ENCODE peak calls at places on chromosomes 5 and 9, in six cellular contexts. One of them, this sample, is unnamed.

GRCh38 chr9:92607773-92608172 is 62.2 kb downstream of the IPPK start:
- DNase-seq in Peyer's patch: no peak
- DNase-seq in transverse colon: no peak
- DNase-seq in tibial nerve: no peak
- DNase-seq in stomach: no peak
- DNase-seq in A549: no peak
- DNase-seq in this sample: no peak

GRCh38 chr9:72039532-72039931 is 20.9 kb downstream of the C9orf57 start:
- DNase-seq in tibial nerve: no peak
- DNase-seq in stomach: no peak
- DNase-seq in A549: no peak
- DNase-seq in transverse colon: no peak
- DNase-seq in Peyer's patch: no peak
- DNase-seq in this sample: no peak

GRCh38 chr9:89483592-89484474 is 14.1 kb downstream of the SEMA4D start:
- DNase-seq in tibial nerve: no peak
- DNase-seq in A549: no peak
- DNase-seq in Peyer's patch: peak; percentile 94
- DNase-seq in transverse colon: peak; percentile 66
- DNase-seq in stomach: peak; percentile 43
- DNase-seq in this sample: no peak

GRCh38 chr9:112012026-112012902 is 115.7 kb downstream of the UGCG start:
- DNase-seq in stomach: peak; percentile 75
- DNase-seq in transverse colon: peak; percentile 72
- DNase-seq in tibial nerve: no peak
- DNase-seq in A549: peak; percentile 76
- DNase-seq in Peyer's patch: peak; percentile 86
- DNase-seq in this sample: peak; percentile 21

GRCh38 chr5:11153672-11154377 is 392.8 kb upstream of the DAP start:
- DNase-seq in transverse colon: no peak
- DNase-seq in stomach: no peak
- DNase-seq in A549: no peak
- DNase-seq in tibial nerve: no peak
- DNase-seq in Peyer's patch: no peak
- DNase-seq in this sample: no peak

GRCh38 chr9:90793729-90794128 is 7.9 kb upstream of the SYK start:
- DNase-seq in tibial nerve: no peak
- DNase-seq in Peyer's patch: no peak
- DNase-seq in A549: no peak
- DNase-seq in transverse colon: no peak
- DNase-seq in stomach: no peak
- DNase-seq in this sample: no peak

GRCh38 chr5:54450542-54450941 is 5.0 kb upstream of the HSPB3 start:
- DNase-seq in A549: no peak
- DNase-seq in transverse colon: no peak
- DNase-seq in stomach: no peak
- DNase-seq in tibial nerve: no peak
- DNase-seq in Peyer's patch: no peak
- DNase-seq in this sample: no peak

GRCh38 chr9:122900791-122901190 is 4.4 kb downstream of the RC3H2 start:
- DNase-seq in tibial nerve: no peak
- DNase-seq in Peyer's patch: no peak
- DNase-seq in transverse colon: no peak
- DNase-seq in stomach: no peak
- DNase-seq in A549: no peak
- DNase-seq in this sample: no peak

GRCh38 chr9:78828521-78828920 is 531.6 kb downstream of the PSAT1 start:
- DNase-seq in Peyer's patch: no peak
- DNase-seq in transverse colon: no peak
- DNase-seq in stomach: no peak
- DNase-seq in A549: no peak
- DNase-seq in tibial nerve: no peak
- DNase-seq in this sample: no peak

GRCh38 chr5:8844847-8845246 is 701.0 kb downstream of the SEMA5A start:
- DNase-seq in stomach: no peak
- DNase-seq in A549: no peak
- DNase-seq in tibial nerve: no peak
- DNase-seq in Peyer's patch: no peak
- DNase-seq in transverse colon: no peak
- DNase-seq in this sample: no peak

GRCh38 chr9:105357937-105358336 is 89.9 kb upstream of the FSD1L start:
- DNase-seq in stomach: no peak
- DNase-seq in Peyer's patch: no peak
- DNase-seq in tibial nerve: no peak
- DNase-seq in transverse colon: no peak
- DNase-seq in A549: no peak
- DNase-seq in this sample: no peak

GRCh38 chr9:114805670-114806551 is at the start of gene TNFSF15:
- DNase-seq in transverse colon: peak; percentile 54
- DNase-seq in Peyer's patch: peak; percentile 64
- DNase-seq in tibial nerve: no peak
- DNase-seq in A549: no peak
- DNase-seq in stomach: peak; percentile 71
- DNase-seq in this sample: no peak

GRCh38 chr5:122142480-122142879 is 13.1 kb downstream of the ZNF474 start:
- DNase-seq in stomach: no peak
- DNase-seq in Peyer's patch: no peak
- DNase-seq in transverse colon: no peak
- DNase-seq in tibial nerve: no peak
- DNase-seq in A549: no peak
- DNase-seq in this sample: no peak

GRCh38 chr9:72577212-72577753 is 55.9 kb downstream of the TMC1 start:
- DNase-seq in transverse colon: no peak
- DNase-seq in Peyer's patch: no peak
- DNase-seq in A549: peak; percentile 52
- DNase-seq in tibial nerve: no peak
- DNase-seq in stomach: no peak
- DNase-seq in this sample: no peak

GRCh38 chr9:37039065-37039464 is 5.0 kb upstream of the PAX5 start:
- DNase-seq in tibial nerve: no peak
- DNase-seq in transverse colon: no peak
- DNase-seq in A549: no peak
- DNase-seq in stomach: no peak
- DNase-seq in Peyer's patch: no peak
- DNase-seq in this sample: no peak

GRCh38 chr9:37999501-38000189 is 69.4 kb downstream of the SHB start:
- DNase-seq in tibial nerve: no peak
- DNase-seq in transverse colon: no peak
- DNase-seq in A549: no peak
- DNase-seq in Peyer's patch: no peak
- DNase-seq in stomach: no peak
- DNase-seq in this sample: no peak

GRCh38 chr5:154038241-154038603 is 488 bp downstream of the FAM114A2 start:
- DNase-seq in A549: peak; percentile 38
- DNase-seq in tibial nerve: no peak
- DNase-seq in Peyer's patch: peak; percentile 61
- DNase-seq in stomach: no peak
- DNase-seq in transverse colon: peak; percentile 49
- DNase-seq in this sample: no peak

GRCh38 chr5:66440202-66440680 is 156.0 kb upstream of the MAST4 start:
- DNase-seq in stomach: no peak
- DNase-seq in tibial nerve: no peak
- DNase-seq in Peyer's patch: no peak
- DNase-seq in A549: no peak
- DNase-seq in transverse colon: no peak
- DNase-seq in this sample: no peak

GRCh38 chr5:82346376-82347212 is 68.4 kb upstream of the RPS23 start:
- DNase-seq in Peyer's patch: no peak
- DNase-seq in transverse colon: no peak
- DNase-seq in tibial nerve: no peak
- DNase-seq in stomach: no peak
- DNase-seq in A549: no peak
- DNase-seq in this sample: no peak

GRCh38 chr5:82399111-82399510 is 121.0 kb upstream of the RPS23 start:
- DNase-seq in A549: no peak
- DNase-seq in Peyer's patch: no peak
- DNase-seq in stomach: no peak
- DNase-seq in tibial nerve: no peak
- DNase-seq in transverse colon: no peak
- DNase-seq in this sample: no peak

GRCh38 chr9:7177383-7177782 is 419.6 kb downstream of the KDM4C start:
- DNase-seq in tibial nerve: no peak
- DNase-seq in transverse colon: no peak
- DNase-seq in A549: no peak
- DNase-seq in stomach: no peak
- DNase-seq in Peyer's patch: no peak
- DNase-seq in this sample: no peak

GRCh38 chr9:126298319-126298801 is 28.3 kb upstream of the MVB12B start:
- DNase-seq in A549: no peak
- DNase-seq in tibial nerve: no peak
- DNase-seq in stomach: no peak
- DNase-seq in Peyer's patch: no peak
- DNase-seq in transverse colon: peak; percentile 74
- DNase-seq in this sample: no peak

GRCh38 chr9:79674052-79674777 is 102.5 kb downstream of the TLE4 start:
- DNase-seq in tibial nerve: no peak
- DNase-seq in transverse colon: no peak
- DNase-seq in A549: no peak
- DNase-seq in stomach: no peak
- DNase-seq in Peyer's patch: no peak
- DNase-seq in this sample: no peak

GRCh38 chr5:95697781-95698681 is 15.2 kb upstream of the SPATA9 start:
- DNase-seq in A549: no peak
- DNase-seq in Peyer's patch: no peak
- DNase-seq in transverse colon: no peak
- DNase-seq in tibial nerve: no peak
- DNase-seq in stomach: no peak
- DNase-seq in this sample: no peak

GRCh38 chr5:100406640-100407039 is 128.5 kb upstream of the FAM174A start:
- DNase-seq in stomach: no peak
- DNase-seq in A549: no peak
- DNase-seq in transverse colon: no peak
- DNase-seq in tibial nerve: no peak
- DNase-seq in Peyer's patch: no peak
- DNase-seq in this sample: no peak

GRCh38 chr9:76369583-76369982 is 24.6 kb downstream of the RFK start:
- DNase-seq in A549: no peak
- DNase-seq in Peyer's patch: no peak
- DNase-seq in tibial nerve: no peak
- DNase-seq in transverse colon: peak; percentile 49
- DNase-seq in stomach: peak; percentile 85
- DNase-seq in this sample: peak; percentile 39

GRCh38 chr9:137674307-137675305 is 55.8 kb downstream of the EHMT1 start:
- DNase-seq in stomach: no peak
- DNase-seq in A549: no peak
- DNase-seq in transverse colon: no peak
- DNase-seq in tibial nerve: no peak
- DNase-seq in Peyer's patch: peak; percentile 26
- DNase-seq in this sample: no peak

GRCh38 chr9:72949918-72950325 is 2.9 kb downstream of the ALDH1A1 start:
- DNase-seq in transverse colon: no peak
- DNase-seq in tibial nerve: no peak
- DNase-seq in A549: no peak
- DNase-seq in Peyer's patch: no peak
- DNase-seq in stomach: no peak
- DNase-seq in this sample: no peak

GRCh38 chr5:17838506-17838905 is 204.2 kb downstream of the TAF11L14 start:
- DNase-seq in tibial nerve: no peak
- DNase-seq in A549: no peak
- DNase-seq in transverse colon: no peak
- DNase-seq in stomach: no peak
- DNase-seq in Peyer's patch: no peak
- DNase-seq in this sample: no peak
- TF ChIP-seq CTCF in tibial nerve: no peak
- TF ChIP-seq CTCF in A549: no peak
- TF ChIP-seq CTCF in transverse colon: no peak
- TF ChIP-seq CTCF in stomach: no peak
- TF ChIP-seq CTCF in Peyer's patch: no peak
- TF ChIP-seq CTCF in this sample: no peak

GRCh38 chr5:76303917-76304316 is 99.2 kb upstream of the IQGAP2 start:
- DNase-seq in Peyer's patch: peak; percentile 87
- DNase-seq in A549: no peak
- DNase-seq in tibial nerve: no peak
- DNase-seq in stomach: peak; percentile 42
- DNase-seq in transverse colon: peak; percentile 59
- DNase-seq in this sample: no peak
- TF ChIP-seq POLR2A in Peyer's patch: no peak
- TF ChIP-seq POLR2A in A549: no peak
- TF ChIP-seq POLR2A in tibial nerve: no peak
- TF ChIP-seq POLR2A in stomach: no peak
- TF ChIP-seq POLR2A in transverse colon: no peak
- TF ChIP-seq POLR2A in this sample: no peak

DNA sequence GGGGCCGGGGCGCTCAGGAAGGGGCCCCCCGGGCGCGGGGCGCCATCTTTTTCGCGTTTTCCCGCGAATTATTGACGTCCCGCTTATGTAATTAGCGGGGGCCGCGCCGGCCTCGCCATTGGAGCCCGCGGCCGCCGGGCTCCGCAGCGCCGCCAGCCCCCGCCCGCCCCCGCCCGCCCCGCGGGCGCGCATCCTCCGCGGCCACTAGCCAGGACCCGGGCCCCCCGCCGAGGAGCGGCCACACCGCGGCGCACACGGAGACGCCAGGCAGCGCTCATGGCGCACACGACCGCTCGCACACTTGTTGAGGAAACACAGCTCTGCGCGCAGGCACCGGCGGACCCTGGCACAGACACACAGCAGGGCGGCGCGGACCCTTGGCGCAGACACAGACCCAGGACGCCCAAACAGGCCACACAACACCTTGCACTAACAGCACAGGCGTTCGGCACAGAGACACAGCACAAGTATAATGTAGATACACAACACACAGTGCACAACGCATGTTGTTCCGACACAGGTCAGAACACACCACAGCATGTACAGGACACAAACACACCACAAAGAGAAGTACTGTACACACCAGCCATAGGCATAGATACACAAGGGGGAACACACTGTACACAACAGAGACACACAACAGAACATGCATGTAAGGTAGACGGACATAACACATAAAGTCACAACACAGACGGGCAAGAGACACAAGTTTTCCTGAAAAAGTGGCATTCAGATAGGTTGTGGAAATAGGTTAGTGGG is 467 bp upstream of the PHF19 start:
- DNase-seq in A549: peak; percentile 83
- DNase-seq in tibial nerve: no peak
- DNase-seq in Peyer's patch: peak; percentile 82
- DNase-seq in stomach: peak; percentile 57
- DNase-seq in transverse colon: peak; percentile 68
- DNase-seq in this sample: peak; percentile 80
- TF ChIP-seq CTCF in A549: no peak
- TF ChIP-seq CTCF in tibial nerve: peak; percentile 14
- TF ChIP-seq CTCF in Peyer's patch: no peak
- TF ChIP-seq CTCF in stomach: no peak
- TF ChIP-seq CTCF in transverse colon: no peak
- TF ChIP-seq CTCF in this sample: no peak

GRCh38 chr9:3628239-3628638 is 102.4 kb upstream of the RFX3 start:
- DNase-seq in A549: no peak
- DNase-seq in Peyer's patch: no peak
- DNase-seq in transverse colon: no peak
- DNase-seq in tibial nerve: no peak
- DNase-seq in stomach: no peak
- DNase-seq in this sample: no peak
- TF ChIP-seq POLR2A in A549: no peak
- TF ChIP-seq POLR2A in Peyer's patch: no peak
- TF ChIP-seq POLR2A in transverse colon: no peak
- TF ChIP-seq POLR2A in tibial nerve: no peak
- TF ChIP-seq POLR2A in stomach: no peak
- TF ChIP-seq POLR2A in this sample: no peak

This sample was measured in ovary.